ENCODE peak calls at places on chromosomes 4 and X, in seven cellular contexts. D, J, I, B, W, E and P are unnamed samples.

GRCh38 chrX:21408776-21409175 is 34.6 kb downstream of the CNKSR2 start:
- DNase-seq in D (no peak), J (peak), I (no peak), B (no peak), W (no peak), E (no peak), P (no peak)

GRCh38 chr4:91758487-91758886 is 545.3 kb upstream of the GRID2 start:
- DNase-seq in D (no peak), J (peak), I (no peak), B (no peak), W (no peak), E (no peak), P (no peak)

GRCh38 chr4:90641856-90642599 is 514.8 kb downstream of the CCSER1 start:
- DNase-seq in D (no peak), J (no peak), I (peak), B (no peak), W (no peak), E (no peak), P (peak)

GRCh38 chr4:74932832-74933561 is at the start of gene PARM1:
- DNase-seq in D (peak), J (peak), I (peak), B (peak), W (peak), E (peak), P (peak)

GRCh38 chrX:31819455-31819854 is 747.6 kb upstream of the FTHL17 start:
- DNase-seq in D (no peak), J (no peak), I (no peak), B (no peak), W (no peak), E (no peak), P (no peak)

GRCh38 chr4:83535520-83535944 is 376 bp upstream of the GPAT3 start:
- DNase-seq in D (peak), J (peak), I (peak), B (peak), W (no peak), E (peak), P (peak)

GRCh38 chrX:2989565-2989964 is 16.8 kb upstream of the ARSH start:
- DNase-seq in D (no peak), J (no peak), I (no peak), B (no peak), W (no peak), E (no peak), P (no peak)

GRCh38 chr4:139331185-139331584 is 28.9 kb upstream of the NDUFC1 start:
- DNase-seq in D (no peak), J (peak), I (no peak), B (no peak), W (no peak), E (no peak), P (no peak)

GRCh38 chr4:153497091-153497531 is 31.0 kb downstream of the TMEM131L start:
- DNase-seq in D (no peak), J (peak), I (peak), B (no peak), W (peak), E (no peak), P (no peak)

GRCh38 chr4:143482753-143483362 is 30.6 kb upstream of the SMARCA5 start:
- DNase-seq in D (no peak), J (peak), I (peak), B (no peak), W (peak), E (no peak), P (no peak)

GRCh38 chr4:182089326-182089725 is 153.9 kb upstream of the TENM3 start:
- DNase-seq in D (no peak), J (no peak), I (no peak), B (no peak), W (no peak), E (no peak), P (no peak)

GRCh38 chr4:175033162-175033561 is 115.0 kb downstream of the ADAM29 start:
- DNase-seq in D (no peak), J (no peak), I (no peak), B (no peak), W (no peak), E (no peak), P (no peak)

GRCh38 chr4:44662623-44663006 is 11.2 kb upstream of the YIPF7 start:
- DNase-seq in D (no peak), J (no peak), I (no peak), B (no peak), W (no peak), E (no peak), P (no peak)

GRCh38 chr4:4658051-4658450 is 116.2 kb upstream of the STX18 start:
- DNase-seq in D (no peak), J (peak), I (no peak), B (no peak), W (peak), E (no peak), P (no peak)

GRCh38 chrX:45767021-45767491 is 566.4 kb upstream of the DIPK2B start:
- DNase-seq in D (no peak), J (peak), I (no peak), B (no peak), W (peak), E (no peak), P (no peak)

GRCh38 chr4:39466747-39467146 is 7.9 kb downstream of the LIAS start:
- DNase-seq in D (no peak), J (peak), I (no peak), B (no peak), W (peak), E (no peak), P (no peak)

GRCh38 chrX:133685806-133686205 is 270.5 kb upstream of the GPC4 start:
- DNase-seq in D (no peak), J (no peak), I (no peak), B (no peak), W (no peak), E (no peak), P (no peak)

GRCh38 chr4:176266026-176266425 is 3.0 kb downstream of the ASB5 start:
- DNase-seq in D (no peak), J (no peak), I (no peak), B (no peak), W (no peak), E (no peak), P (no peak)

GRCh38 chr4:89125901-89126435 is 14.6 kb downstream of the TIGD2 start:
- DNase-seq in D (no peak), J (no peak), I (no peak), B (no peak), W (no peak), E (no peak), P (no peak)

GRCh38 chrX:30488092-30488491 is 89.5 kb downstream of the TASL start:
- DNase-seq in D (no peak), J (no peak), I (peak), B (no peak), W (peak), E (no peak), P (no peak)

GRCh38 chr4:108536577-108536976 is 83.8 kb upstream of the RPL34 start:
- DNase-seq in D (no peak), J (no peak), I (peak), B (no peak), W (no peak), E (no peak), P (no peak)

GRCh38 chr4:185201983-185202962 is 1.5 kb downstream of the CFAP97 start:
- DNase-seq in D (no peak), J (peak), I (no peak), B (no peak), W (no peak), E (no peak), P (no peak)

GRCh38 chrX:97330150-97330549 is 446.4 kb downstream of the RPA4 start:
- DNase-seq in D (no peak), J (no peak), I (no peak), B (no peak), W (no peak), E (no peak), P (no peak)

GRCh38 chrX:74924449-74925209 is 623 bp downstream of the NEXMIF start:
- DNase-seq in D (peak), J (peak), I (peak), B (peak), W (peak), E (peak), P (no peak)

GRCh38 chr4:143348233-143349077 is 11.8 kb downstream of the GAB1 start:
- DNase-seq in D (no peak), J (no peak), I (peak), B (no peak), W (no peak), E (no peak), P (no peak)

GRCh38 chr4:128484896-128485295 is 197.3 kb upstream of the PGRMC2 start:
- DNase-seq in D (no peak), J (no peak), I (no peak), B (no peak), W (no peak), E (no peak), P (no peak)

GRCh38 chr4:109548655-109549054 is 11.4 kb upstream of the MCUB start:
- DNase-seq in D (no peak), J (peak), I (peak), B (no peak), W (no peak), E (no peak), P (no peak)

GRCh38 chr4:16270654-16271328 is 44.5 kb upstream of the TAPT1 start:
- DNase-seq in D (no peak), J (no peak), I (no peak), B (no peak), W (peak), E (no peak), P (no peak)

GRCh38 chrX:134601240-134601639 is 57.0 kb downstream of the PLAC1 start:
- DNase-seq in D (no peak), J (peak), I (no peak), B (no peak), W (no peak), E (no peak), P (no peak)

GRCh38 chr4:144862221-144862620 is 216.3 kb downstream of the HHIP start:
- DNase-seq in D (no peak), J (no peak), I (no peak), B (no peak), W (no peak), E (no peak), P (no peak)

GRCh38 chrX:30822068-30822671 is 66.9 kb downstream of the TAB3 start:
- DNase-seq in D (no peak), J (no peak), I (peak), B (no peak), W (no peak), E (no peak), P (no peak)

GRCh38 chrX:151974336-151975227 is at the start of gene GABRE:
- DNase-seq in D (peak), J (peak), I (peak), B (peak), W (peak), E (peak), P (no peak)

GRCh38 chrX:110665636-110666035 is 130.0 kb downstream of the CHRDL1 start:
- DNase-seq in D (peak), J (peak), I (peak), B (peak), W (peak), E (no peak), P (no peak)

GRCh38 chr4:106687026-106687425 is 318.4 kb upstream of the GIMD1 start:
- DNase-seq in D (no peak), J (no peak), I (no peak), B (no peak), W (no peak), E (no peak), P (no peak)

GRCh38 chr4:75939890-75940691 is 722 bp downstream of the NAAA start:
- DNase-seq in D (peak), J (peak), I (peak), B (peak), W (peak), E (peak), P (peak)

GRCh38 chr4:67926485-67926884 is 36.8 kb downstream of the TMPRSS11A start:
- DNase-seq in D (no peak), J (no peak), I (no peak), B (no peak), W (no peak), E (no peak), P (no peak)

GRCh38 chr4:75653845-75654503 is 19.2 kb downstream of the G3BP2 start:
- DNase-seq in D (no peak), J (peak), I (peak), B (no peak), W (peak), E (no peak), P (no peak)

GRCh38 chr4:169404959-169405358 is 134.2 kb upstream of the SH3RF1 start:
- DNase-seq in D (no peak), J (peak), I (no peak), B (no peak), W (peak), E (no peak), P (no peak)

GRCh38 chrX:24702362-24703184 is 8.9 kb downstream of the POLA1 start:
- DNase-seq in D (no peak), J (no peak), I (no peak), B (no peak), W (no peak), E (no peak), P (no peak)

GRCh38 chrX:24703185-24703494 is 9.4 kb downstream of the POLA1 start:
- DNase-seq in D (no peak), J (no peak), I (no peak), B (no peak), W (no peak), E (no peak), P (no peak)
- H3K27ac ChIP-seq in D (no peak), J (no peak), I (no peak), B (no peak), W (no peak), E (no peak), P (no peak)

GRCh38 chr4:123125477-123125876 is 203.1 kb upstream of the NUDT6 start:
- DNase-seq in D (no peak), J (no peak), I (no peak), B (no peak), W (no peak), E (no peak), P (no peak)

GRCh38 chr4:123133397-123134050 is 211.1 kb upstream of the NUDT6 start:
- DNase-seq in D (no peak), J (no peak), I (no peak), B (no peak), W (no peak), E (no peak), P (no peak)

GRCh38 chr4:123127218-123127617 is 204.8 kb upstream of the NUDT6 start:
- DNase-seq in D (no peak), J (peak), I (no peak), B (no peak), W (no peak), E (no peak), P (no peak)

DNA sequence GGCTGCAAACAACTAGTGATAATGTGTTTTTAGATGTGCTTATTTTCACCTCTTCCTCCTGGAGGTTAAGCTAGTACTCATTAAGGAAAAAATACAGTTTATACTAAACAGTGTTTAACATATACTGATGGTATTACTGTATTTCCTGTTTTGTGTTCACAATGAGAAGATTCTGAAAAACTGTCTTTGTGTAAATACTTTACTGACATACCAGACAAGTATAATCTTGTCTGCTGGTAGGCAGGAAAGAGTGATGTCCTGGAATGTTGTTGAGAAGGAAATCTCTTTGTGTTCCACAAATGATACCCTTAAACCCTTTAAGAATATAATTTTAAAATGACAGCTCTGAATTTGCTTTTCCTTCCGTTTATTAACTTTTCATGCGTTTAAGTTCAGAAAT is 205.5 kb upstream of the NUDT6 start:
- DNase-seq in D (no peak), J (no peak), I (no peak), B (no peak), W (no peak), E (no peak), P (no peak)
- H3K27ac ChIP-seq in D (no peak), J (no peak), I (peak), B (no peak), W (peak), E (no peak), P (no peak)

DNA sequence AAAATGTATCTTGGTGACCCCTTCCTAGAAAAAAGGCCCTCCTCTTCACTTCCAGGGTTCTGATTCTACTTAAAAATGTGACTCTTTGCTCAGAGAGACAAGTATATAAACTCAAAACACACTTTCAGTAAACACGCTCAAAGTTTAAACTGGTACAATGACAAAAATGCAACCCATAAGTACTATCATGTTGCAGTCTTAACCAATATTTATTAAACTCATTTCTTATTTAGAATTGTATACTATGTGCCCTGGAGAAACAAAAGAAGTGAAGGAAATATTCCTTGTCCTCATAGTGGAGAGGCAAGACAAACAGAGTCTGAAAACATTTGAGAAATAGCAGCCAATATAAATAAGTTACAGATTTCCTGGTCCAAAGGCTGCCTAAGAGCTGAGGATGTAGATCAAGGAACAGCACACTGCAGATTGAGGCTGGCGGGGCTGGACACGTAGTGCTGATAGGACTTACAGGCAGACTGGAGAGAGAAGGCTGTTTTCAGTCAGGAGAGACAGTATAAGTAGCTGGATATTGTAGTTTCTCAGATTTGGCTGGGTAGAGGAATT is 39.1 kb upstream of the ANXA3 start:
- DNase-seq in D (peak), J (no peak), I (peak), B (no peak), W (no peak), E (no peak), P (no peak)
- H3K27ac ChIP-seq in D (no peak), J (no peak), I (peak), B (no peak), W (no peak), E (no peak), P (no peak)

DNA sequence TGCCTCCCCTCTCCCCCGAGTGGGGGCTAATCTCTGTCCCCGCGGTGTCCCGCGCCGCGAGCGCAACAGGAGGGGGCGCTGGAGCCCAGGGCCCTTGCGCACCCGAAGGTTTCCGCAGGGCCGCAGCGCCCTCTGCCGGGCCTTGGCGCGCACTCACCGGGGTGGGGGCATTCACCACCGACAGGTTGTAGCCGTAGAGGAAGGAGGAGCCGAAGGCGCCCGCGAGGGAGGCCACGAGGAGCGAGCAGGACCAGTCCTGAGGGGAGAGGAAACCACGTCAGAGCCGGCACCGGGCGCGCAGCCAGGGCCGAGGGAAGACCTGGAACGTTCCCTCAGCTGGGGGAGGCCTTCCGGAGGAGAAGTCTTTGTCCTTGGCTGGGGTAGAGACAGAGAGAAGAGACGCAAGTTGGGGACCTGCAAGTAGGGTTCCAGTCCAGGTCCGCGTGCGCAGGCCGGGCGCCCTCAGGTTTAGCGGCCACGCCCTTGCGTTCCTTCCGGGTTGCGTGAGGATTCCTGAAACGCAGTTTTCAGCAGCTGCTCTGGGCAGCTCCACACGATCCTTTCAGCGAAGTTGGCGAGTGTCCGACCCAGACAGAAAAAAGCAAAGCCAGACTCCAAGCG is 2.4 kb downstream of the SLC2A9 start:
- DNase-seq in D (peak), J (peak), I (peak), B (peak), W (peak), E (peak), P (peak)
- H3K27ac ChIP-seq in D (peak), J (peak), I (peak), B (peak), W (peak), E (peak), P (peak)